ENCODE peak calls at places on chromosomes 3 and 15, in seven cellular contexts. R is stomach, K is breast epithelium, Q is cardiac muscle cell, W is H1, D is pancreas, A is left ventricle myocardium inferior. E is an unnamed sample. For H3K27me3, the result is how much of the 10 kb centered on the place peaks cover.

GRCh38 chr15:58065445-58066041 is at the start of gene ALDH1A2:
- DNase-seq in R (no peak), K (no peak), Q (peak), W (no peak), D (peak), A (peak), E (no peak)

GRCh38 chr3:32495085-32495484 is 7.6 kb downstream of the CMTM6 start:
- DNase-seq in R (no peak), K (no peak), Q (no peak), W (no peak), D (no peak), A (no peak), E (no peak)

GRCh38 chr3:149454746-149455145 is 19.8 kb upstream of the TM4SF4 start:
- DNase-seq in R (no peak), K (no peak), Q (no peak), W (no peak), D (no peak), A (no peak), E (no peak)

GRCh38 chr3:66411436-66411835 is 89.4 kb downstream of the LRIG1 start:
- DNase-seq in R (no peak), K (no peak), Q (no peak), W (no peak), D (no peak), A (no peak), E (no peak)

GRCh38 chr3:29611252-29611651 is 330.4 kb downstream of the RBMS3 start:
- DNase-seq in R (no peak), K (no peak), Q (no peak), W (no peak), D (no peak), A (no peak), E (no peak)

GRCh38 chr3:47419083-47420043 is 38.5 kb downstream of the PTPN23 start:
- DNase-seq in R (no peak), K (no peak), Q (no peak), W (no peak), D (no peak), A (no peak), E (peak)

GRCh38 chr15:63892794-63893441 is 59.2 kb upstream of the HERC1 start:
- DNase-seq in R (peak), K (no peak), Q (no peak), W (no peak), D (peak), A (no peak), E (no peak)

GRCh38 chr15:41811432-41812195 is 16.3 kb upstream of the JMJD7 start:
- DNase-seq in R (peak), K (peak), Q (peak), W (peak), D (peak), A (peak), E (peak)

GRCh38 chr3:105729662-105730061 is 139.2 kb downstream of the CBLB start:
- DNase-seq in R (no peak), K (no peak), Q (no peak), W (no peak), D (no peak), A (no peak), E (no peak)

GRCh38 chr3:50275996-50276761 is 2.7 kb upstream of the LSMEM2 start:
- DNase-seq in R (no peak), K (no peak), Q (no peak), W (no peak), D (no peak), A (no peak), E (no peak)

GRCh38 chr3:181720281-181720680 is 8.6 kb downstream of the SOX2 start:
- DNase-seq in R (peak), K (no peak), Q (no peak), W (no peak), D (no peak), A (no peak), E (no peak)

GRCh38 chr3:16399473-16399872 is 114.0 kb downstream of the RFTN1 start:
- DNase-seq in R (no peak), K (no peak), Q (peak), W (no peak), D (no peak), A (peak), E (no peak)

GRCh38 chr3:189714991-189715961 is 84.1 kb downstream of the TP63 start:
- DNase-seq in R (no peak), K (no peak), Q (no peak), W (no peak), D (no peak), A (no peak), E (no peak)

GRCh38 chr15:62108411-62108810 is 41.6 kb downstream of the C2CD4A start:
- DNase-seq in R (no peak), K (no peak), Q (no peak), W (no peak), D (no peak), A (no peak), E (no peak)

GRCh38 chr3:134918448-134918847 is 123.4 kb downstream of the EPHB1 start:
- DNase-seq in R (no peak), K (no peak), Q (no peak), W (no peak), D (no peak), A (no peak), E (no peak)

GRCh38 chr3:120506076-120506827 is 55.5 kb upstream of the FSTL1 start:
- DNase-seq in R (no peak), K (no peak), Q (no peak), W (no peak), D (no peak), A (no peak), E (no peak)

GRCh38 chr3:46812237-46812791 is 50.9 kb downstream of the MYL3 start:
- DNase-seq in R (peak), K (peak), Q (peak), W (peak), D (peak), A (peak), E (peak)

GRCh38 chr15:50549326-50549725 is 2.9 kb upstream of the USP50 start:
- DNase-seq in R (no peak), K (no peak), Q (no peak), W (no peak), D (no peak), A (no peak), E (no peak)

GRCh38 chr3:82587174-82587573 is 825.7 kb upstream of the GBE1 start:
- DNase-seq in R (no peak), K (no peak), Q (no peak), W (no peak), D (no peak), A (no peak), E (no peak)

GRCh38 chr3:45188714-45189659 is 37.1 kb downstream of the TMEM158 start:
- DNase-seq in R (no peak), K (no peak), Q (no peak), W (no peak), D (no peak), A (no peak), E (no peak)

GRCh38 chr3:158098834-158099424 is 7.3 kb downstream of the SHOX2 start:
- DNase-seq in R (no peak), K (no peak), Q (no peak), W (no peak), D (no peak), A (no peak), E (no peak)

GRCh38 chr3:158097571-158098553 is 8.4 kb downstream of the SHOX2 start:
- DNase-seq in R (peak), K (peak), Q (peak), W (peak), D (peak), A (no peak), E (peak)

GRCh38 chr3:158094917-158095301 is 11.3 kb downstream of the SHOX2 start:
- DNase-seq in R (no peak), K (no peak), Q (no peak), W (no peak), D (no peak), A (no peak), E (no peak)

GRCh38 chr3:158095302-158095997 is 10.8 kb downstream of the SHOX2 start:
- DNase-seq in R (no peak), K (no peak), Q (no peak), W (no peak), D (no peak), A (no peak), E (no peak)

DNA sequence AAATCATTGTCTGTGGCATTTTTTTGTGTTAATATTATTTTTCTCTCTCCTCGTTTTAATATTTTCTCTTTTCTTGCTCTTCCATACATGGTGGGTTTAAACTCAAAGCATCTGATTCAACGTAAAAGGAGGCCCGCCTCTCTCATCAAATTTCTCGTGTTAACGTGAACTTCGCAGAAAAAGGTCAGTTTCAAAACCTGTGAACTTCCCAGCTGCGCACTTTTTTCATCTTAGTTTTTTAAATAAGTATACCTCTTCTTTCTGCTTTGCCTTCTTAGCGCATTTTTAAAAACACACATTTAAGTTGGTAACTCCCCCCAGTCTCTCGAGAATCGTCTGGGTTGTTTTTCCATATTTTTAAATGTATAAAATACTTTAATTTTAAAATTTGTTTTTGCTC is 9.1 kb downstream of the SHOX2 start:
- DNase-seq in R (no peak), K (no peak), Q (no peak), W (no peak), D (no peak), A (no peak), E (no peak)
- H3K27me3 ChIP-seq in R (half or more), K (under half), Q (half or more), W (half or more), D (under half), A (half or more), E (under half)

GRCh38 chr3:195918176-195918575 is 9.8 kb upstream of the TNK2 start:
- DNase-seq in R (no peak), K (peak), Q (no peak), W (no peak), D (no peak), A (peak), E (no peak)
- TF ChIP-seq CTCF in R (no peak), K (no peak), Q (no peak), W (no peak), D (no peak), A (no peak), E (no peak)

GRCh38 chr15:55654541-55654940 is 66.4 kb upstream of the PYGO1 start:
- DNase-seq in R (no peak), K (no peak), Q (no peak), W (no peak), D (no peak), A (no peak), E (no peak)
- H3K27me3 ChIP-seq in R (under half), K (under half), Q (under half), W (under half), D (under half), A (under half), E (under half)

GRCh38 chr3:42130329-42131070 is 39.3 kb downstream of the TRAK1 start:
- DNase-seq in R (peak), K (no peak), Q (no peak), W (no peak), D (no peak), A (no peak), E (no peak)
- TF ChIP-seq CTCF in R (no peak), K (no peak), Q (no peak), W (no peak), D (no peak), A (no peak), E (no peak)

DNA sequence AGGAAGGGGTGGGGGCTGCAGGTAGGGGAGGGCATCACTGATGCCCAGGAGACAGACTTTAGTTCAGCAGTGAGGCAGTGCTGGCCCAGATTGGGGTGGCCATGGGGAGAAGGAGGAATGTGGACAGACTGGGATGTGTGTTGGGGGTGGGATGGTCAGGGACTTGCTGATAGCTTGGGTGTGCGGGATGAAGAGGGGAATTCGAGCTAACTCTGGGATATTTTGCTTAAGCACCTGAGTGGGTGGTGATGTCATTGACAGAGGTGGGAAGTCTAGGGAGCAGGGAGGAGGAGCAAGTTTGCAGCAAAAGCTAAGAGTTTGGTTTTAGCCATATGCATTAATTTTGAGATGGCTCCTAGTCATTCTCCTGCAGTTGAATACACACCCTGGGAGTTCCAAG is 207.5 kb downstream of the RPLP1 start:
- DNase-seq in R (no peak), K (no peak), Q (no peak), W (no peak), D (no peak), A (no peak), E (peak)
- H3K27me3 ChIP-seq in R (under half), K (under half), Q (under half), W (under half), D (under half), A (half or more), E (under half)

DNA sequence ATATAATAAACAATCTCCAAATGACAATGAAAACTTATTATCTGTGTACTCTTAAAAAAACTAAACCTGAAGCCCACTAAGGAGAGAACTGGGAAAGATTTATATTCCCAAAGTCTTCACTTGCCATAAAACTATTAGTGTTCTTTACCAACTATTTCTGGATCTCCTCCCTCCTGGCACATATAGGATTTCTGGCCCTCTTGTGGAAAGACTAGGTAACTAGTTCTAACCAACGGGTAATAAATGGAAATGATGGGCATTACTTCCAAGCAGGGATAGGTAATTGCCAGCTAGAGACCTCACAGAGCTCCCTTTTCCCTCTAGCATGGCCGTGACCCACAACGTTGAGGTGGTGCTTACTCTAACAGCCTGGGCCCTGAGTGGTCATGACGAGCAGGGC is 110.1 kb downstream of the DNAH12 start:
- DNase-seq in R (no peak), K (no peak), Q (peak), W (no peak), D (no peak), A (no peak), E (no peak)
- TF ChIP-seq CTCF in R (peak), K (peak), Q (peak), W (peak), D (peak), A (peak), E (peak)

GRCh38 chr15:89362203-89363101 is 27.8 kb upstream of the POLG start:
- DNase-seq in R (no peak), K (no peak), Q (no peak), W (no peak), D (no peak), A (no peak), E (no peak)

GRCh38 chr15:89361451-89362202 is 27.0 kb upstream of the POLG start:
- DNase-seq in R (peak), K (peak), Q (peak), W (no peak), D (peak), A (peak), E (peak)

GRCh38 chr15:89364341-89364740 is 29.7 kb upstream of the POLG start:
- DNase-seq in R (no peak), K (no peak), Q (no peak), W (no peak), D (peak), A (no peak), E (peak)

GRCh38 chr15:89363770-89364169 is 29.1 kb upstream of the POLG start:
- DNase-seq in R (no peak), K (no peak), Q (no peak), W (no peak), D (no peak), A (no peak), E (no peak)

GRCh38 chr15:89363133-89363532 is 28.5 kb upstream of the POLG start:
- DNase-seq in R (no peak), K (no peak), Q (no peak), W (no peak), D (no peak), A (no peak), E (no peak)
- H3K27me3 ChIP-seq in R (half or more), K (under half), Q (half or more), W (half or more), D (under half), A (half or more), E (half or more)

GRCh38 chr3:38238416-38239008 is 27.1 kb upstream of the SLC22A13 start:
- DNase-seq in R (no peak), K (no peak), Q (no peak), W (no peak), D (no peak), A (no peak), E (no peak)
- TF ChIP-seq CTCF in R (no peak), K (no peak), Q (no peak), W (no peak), D (no peak), A (no peak), E (no peak)

GRCh38 chr3:10771486-10772225 is 44.4 kb upstream of the SLC6A11 start:
- DNase-seq in R (no peak), K (no peak), Q (no peak), W (no peak), D (no peak), A (no peak), E (no peak)
- H3K27me3 ChIP-seq in R (under half), K (under half), Q (under half), W (under half), D (under half), A (half or more), E (under half)

GRCh38 chr3:126261037-126261436 is 80.7 kb upstream of the ALDH1L1 start:
- DNase-seq in R (peak), K (no peak), Q (no peak), W (no peak), D (no peak), A (peak), E (peak)
- TF ChIP-seq CTCF in R (no peak), K (no peak), Q (peak), W (no peak), D (no peak), A (peak), E (no peak)